ENCODE peak calls at places on chromosomes 5 and 9, in seven cellular contexts. B is PC-3, F is IMR-90, H is H1, R is HCT116, W is Karpas-422, O is GM23338. X is an unnamed sample. For H3K4me1, the result is how much of the 10 kb centered on the place peaks cover.

GRCh38 chr9:88998911-88999310 is 7.6 kb downstream of the S1PR3 start:
- DNase-seq in R (no peak), F (no peak), W (no peak), H (peak), B (no peak), O (no peak), X (no peak)

GRCh38 chr5:179858241-179858585 is 404 bp downstream of the MRNIP start:
- DNase-seq in W (peak), F (peak), R (no peak), H (peak), O (peak), B (peak), X (peak)

GRCh38 chr9:81585191-81585763 is 104.1 kb downstream of the TLE1 start:
- DNase-seq in F (no peak), W (no peak), O (no peak), R (no peak), H (no peak), B (no peak), X (no peak)

GRCh38 chr9:93184439-93185221 is 691 bp downstream of the WNK2 start:
- DNase-seq in H (peak), R (no peak), F (no peak), W (no peak), B (peak), O (peak), X (no peak)

GRCh38 chr5:57989378-57989777 is 470.5 kb downstream of the PLK2 start:
- DNase-seq in R (no peak), H (no peak), O (no peak), F (peak), W (no peak), B (peak), X (no peak)

GRCh38 chr5:103216137-103216536 is 42.4 kb upstream of the MACIR start:
- DNase-seq in F (peak), H (no peak), B (no peak), W (no peak), R (no peak), O (no peak), X (no peak)

GRCh38 chr5:97629281-97629680 is 446.2 kb upstream of the RIOK2 start:
- DNase-seq in H (no peak), O (peak), R (peak), W (no peak), B (no peak), F (peak), X (no peak)

GRCh38 chr5:98468188-98468869 is 305.1 kb upstream of the RGMB start:
- DNase-seq in O (no peak), R (no peak), H (no peak), W (no peak), F (peak), B (peak), X (no peak)

GRCh38 chr5:8676731-8677130 is 807.8 kb downstream of the MTRR start:
- DNase-seq in H (no peak), B (peak), R (no peak), F (peak), W (no peak), O (no peak), X (no peak)

GRCh38 chr5:17169507-17169906 is 47.9 kb upstream of the BASP1 start:
- DNase-seq in R (no peak), B (no peak), O (no peak), H (no peak), F (peak), W (no peak), X (no peak)

GRCh38 chr5:91521313-91521712 is 138.2 kb upstream of the ARRDC3 start:
- DNase-seq in W (no peak), O (no peak), F (no peak), H (no peak), R (no peak), B (peak), X (no peak)

GRCh38 chr5:16897284-16897704 is 38.8 kb downstream of the MYO10 start:
- DNase-seq in F (peak), R (no peak), O (peak), B (peak), W (no peak), H (no peak), X (no peak)

GRCh38 chr5:142095035-142095434 is 13.5 kb upstream of the NDFIP1 start:
- DNase-seq in O (no peak), F (no peak), W (no peak), R (no peak), B (no peak), H (no peak), X (no peak)

GRCh38 chr9:88238281-88238571 is 100.0 kb upstream of the SPATA31C2 start:
- DNase-seq in R (no peak), B (no peak), H (no peak), O (no peak), W (no peak), F (no peak), X (no peak)

GRCh38 chr5:53418844-53419243 is 61.6 kb upstream of the FST start:
- DNase-seq in H (no peak), B (peak), W (no peak), O (no peak), R (no peak), F (peak), X (no peak)

GRCh38 chr9:133460405-133461175 is 812 bp downstream of the CACFD1 start:
- DNase-seq in W (peak), O (peak), R (no peak), F (no peak), H (peak), B (peak), X (peak)

GRCh38 chr5:169202969-169203368 is 98.0 kb downstream of the SLIT3 start:
- DNase-seq in O (no peak), R (no peak), H (no peak), B (peak), W (no peak), F (no peak), X (no peak)

GRCh38 chr5:132773114-132773513 is 3.9 kb downstream of the SEPTIN8 start:
- DNase-seq in W (no peak), F (no peak), O (no peak), R (no peak), B (no peak), H (no peak), X (no peak)

GRCh38 chr9:88973281-88974045 is 17.8 kb upstream of the S1PR3 start:
- DNase-seq in F (no peak), W (no peak), H (no peak), R (no peak), O (peak), B (no peak), X (no peak)

GRCh38 chr9:79695531-79696218 is 123.9 kb downstream of the TLE4 start:
- DNase-seq in H (no peak), B (no peak), R (no peak), W (no peak), F (no peak), O (no peak), X (no peak)

GRCh38 chr9:107471562-107471961 is 18.0 kb downstream of the KLF4 start:
- DNase-seq in B (no peak), R (no peak), F (no peak), O (no peak), H (no peak), W (no peak), X (no peak)

GRCh38 chr5:72301557-72301956 is 18.5 kb downstream of the MRPS27 start:
- DNase-seq in F (no peak), B (no peak), R (no peak), W (peak), O (peak), H (no peak), X (peak)

GRCh38 chr9:120531683-120532300 is 48.2 kb downstream of the CDK5RAP2 start:
- DNase-seq in H (peak), O (peak), F (peak), B (peak), R (peak), W (peak), X (peak)

GRCh38 chr9:131636593-131636992 is 91.3 kb downstream of the PRRT1B start:
- DNase-seq in W (no peak), R (no peak), F (no peak), B (no peak), H (no peak), O (no peak), X (no peak)

GRCh38 chr5:10323588-10324488 is 16.1 kb upstream of the CMBL start:
- DNase-seq in F (peak), O (no peak), R (no peak), B (peak), H (no peak), W (no peak), X (no peak)

GRCh38 chr9:11933926-11934325 is 759.3 kb upstream of the TYRP1 start:
- DNase-seq in B (no peak), W (no peak), H (no peak), R (no peak), F (peak), O (no peak), X (no peak)

GRCh38 chr5:118224546-118224945 is 763.8 kb downstream of the DTWD2 start:
- DNase-seq in F (peak), H (no peak), B (no peak), R (no peak), O (no peak), W (no peak), X (no peak)

GRCh38 chr5:142660731-142661130 is 25.2 kb downstream of the FGF1 start:
- DNase-seq in B (no peak), W (no peak), H (no peak), O (no peak), R (no peak), F (no peak), X (no peak)

GRCh38 chr9:104725014-104725413 is 22.5 kb upstream of the NIPSNAP3A start:
- DNase-seq in H (no peak), B (no peak), W (no peak), F (no peak), O (no peak), R (no peak), X (no peak)

GRCh38 chr5:156678484-156678883 is 171.6 kb upstream of the PPP1R2B start:
- DNase-seq in F (no peak), R (no peak), H (no peak), W (no peak), O (no peak), B (peak), X (no peak)

GRCh38 chr9:107638922-107639321 is 149.4 kb upstream of the KLF4 start:
- DNase-seq in H (no peak), R (no peak), B (no peak), W (no peak), O (no peak), F (peak), X (peak)

GRCh38 chr5:66596791-66597757 is 881 bp downstream of the MAST4 start:
- DNase-seq in W (peak), B (no peak), H (peak), O (peak), F (no peak), R (no peak), X (peak)

GRCh38 chr9:108151161-108151586 is 661.6 kb upstream of the KLF4 start:
- DNase-seq in R (no peak), F (peak), O (no peak), B (no peak), W (no peak), H (no peak), X (no peak)

GRCh38 chr5:151327585-151327984 is 19.8 kb downstream of the SLC36A2 start:
- DNase-seq in F (no peak), O (no peak), H (no peak), W (no peak), B (no peak), R (no peak), X (no peak)
- H3K4me1 ChIP-seq in F (under half), O (under half), H (under half), W (under half), B (under half), R (under half), X (under half)

GRCh38 chr5:160742446-160742845 is 109.6 kb downstream of the ATP10B start:
- DNase-seq in R (no peak), H (no peak), W (no peak), F (no peak), O (no peak), B (no peak), X (no peak)
- H3K4me3 ChIP-seq in R (no peak), H (no peak), W (no peak), F (no peak), O (no peak), B (no peak), X (no peak)

GRCh38 chr5:175896641-175897040 is 25.3 kb downstream of the CPLX2 start:
- DNase-seq in R (no peak), O (no peak), F (no peak), W (no peak), B (no peak), H (no peak), X (no peak)

GRCh38 chr5:175894805-175895204 is 23.4 kb downstream of the CPLX2 start:
- DNase-seq in R (no peak), O (no peak), B (no peak), W (no peak), F (no peak), H (no peak), X (no peak)

GRCh38 chr5:175894251-175894650 is 22.9 kb downstream of the CPLX2 start:
- DNase-seq in R (no peak), O (no peak), H (no peak), F (no peak), B (no peak), W (no peak), X (no peak)

GRCh38 chr5:175895701-175896102 is 24.3 kb downstream of the CPLX2 start:
- DNase-seq in F (no peak), R (no peak), W (peak), O (no peak), B (no peak), H (no peak), X (peak)

GRCh38 chr5:175895215-175895614 is 23.8 kb downstream of the CPLX2 start:
- DNase-seq in F (no peak), B (no peak), W (no peak), H (no peak), O (no peak), R (no peak), X (no peak)
- H2AFZ ChIP-seq in F (no peak), B (no peak), W (no peak), H (no peak), O (no peak), R (no peak), X (no peak)

GRCh38 chr5:150258126-150258525 is 31.4 kb downstream of the CAMK2A start:
- DNase-seq in R (no peak), B (no peak), H (no peak), F (peak), O (no peak), W (peak), X (peak)

GRCh38 chr5:150254363-150255154 is 35.0 kb downstream of the CAMK2A start:
- DNase-seq in R (no peak), F (no peak), B (no peak), O (no peak), H (no peak), W (no peak), X (no peak)

GRCh38 chr5:150255659-150256415 is 33.7 kb downstream of the CAMK2A start:
- DNase-seq in F (peak), H (no peak), O (no peak), B (no peak), R (no peak), W (peak), X (no peak)

GRCh38 chr5:150257424-150257823 is 32.1 kb downstream of the CAMK2A start:
- DNase-seq in B (no peak), R (no peak), H (no peak), F (no peak), W (no peak), O (no peak), X (no peak)

DNA sequence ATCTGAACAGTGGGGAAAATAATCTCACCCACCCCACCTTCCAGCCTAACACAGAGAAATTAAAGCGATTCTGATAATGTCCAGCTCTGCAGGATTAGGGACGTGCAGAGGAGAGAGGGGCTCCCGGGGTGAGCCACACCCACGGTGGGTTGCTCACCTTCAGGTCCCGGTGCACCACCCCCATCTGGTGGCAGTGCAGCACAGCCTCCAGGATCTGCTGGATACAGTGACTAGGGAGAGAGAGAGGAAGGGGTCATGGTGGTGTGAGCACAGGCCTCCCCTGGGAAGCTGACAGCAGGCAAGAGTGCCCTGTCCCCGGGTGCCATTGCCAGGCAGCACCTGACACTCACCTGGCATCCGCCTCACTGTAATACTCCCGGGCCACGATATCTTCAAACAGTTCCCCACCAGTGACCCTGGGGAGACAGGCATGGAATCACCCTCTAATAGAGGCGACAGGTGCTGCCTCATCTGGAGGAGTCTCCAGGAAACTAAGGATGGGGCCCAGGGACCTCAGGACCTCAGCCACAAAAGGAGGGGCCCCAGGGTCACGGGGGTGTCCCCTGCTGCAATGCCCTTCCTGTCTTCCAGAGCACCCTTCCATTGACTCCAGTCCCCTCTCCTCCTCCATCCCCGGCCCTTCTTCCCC is 33.0 kb downstream of the CAMK2A start:
- DNase-seq in H (peak), F (no peak), R (no peak), W (no peak), B (no peak), O (peak), X (no peak)
- H3K4me1 ChIP-seq in H (under half), F (under half), R (under half), W (under half), B (under half), O (under half), X (under half)

GRCh38 chr9:124415852-124416484 is 726 bp upstream of the PSMB7 start:
- DNase-seq in O (peak), R (no peak), H (no peak), W (no peak), F (no peak), B (no peak), X (peak)
- H3K4me3 ChIP-seq in O (no peak), R (peak), H (no peak), W (peak), F (no peak), B (peak), X (peak)

GRCh38 chr9:134896834-134897583 is 16.4 kb downstream of the FCN2 start:
- DNase-seq in R (no peak), F (no peak), O (no peak), H (no peak), W (no peak), B (no peak), X (no peak)
- H2AFZ ChIP-seq in R (peak), F (no peak), O (no peak), H (no peak), W (no peak), B (no peak), X (peak)

GRCh38 chr5:171980729-171981128 is 25.7 kb downstream of the FBXW11 start:
- DNase-seq in F (no peak), B (no peak), W (no peak), H (no peak), O (peak), R (no peak), X (no peak)

GRCh38 chr5:171986772-171987171 is 19.7 kb downstream of the FBXW11 start:
- DNase-seq in H (no peak), W (no peak), O (peak), R (no peak), F (no peak), B (no peak), X (no peak)

GRCh38 chr5:171989276-171989675 is 17.2 kb downstream of the FBXW11 start:
- DNase-seq in H (no peak), O (no peak), R (no peak), B (peak), W (no peak), F (peak), X (no peak)

GRCh38 chr5:171981847-171982246 is 24.6 kb downstream of the FBXW11 start:
- DNase-seq in F (no peak), O (no peak), W (no peak), R (no peak), H (no peak), B (no peak), X (no peak)

DNA sequence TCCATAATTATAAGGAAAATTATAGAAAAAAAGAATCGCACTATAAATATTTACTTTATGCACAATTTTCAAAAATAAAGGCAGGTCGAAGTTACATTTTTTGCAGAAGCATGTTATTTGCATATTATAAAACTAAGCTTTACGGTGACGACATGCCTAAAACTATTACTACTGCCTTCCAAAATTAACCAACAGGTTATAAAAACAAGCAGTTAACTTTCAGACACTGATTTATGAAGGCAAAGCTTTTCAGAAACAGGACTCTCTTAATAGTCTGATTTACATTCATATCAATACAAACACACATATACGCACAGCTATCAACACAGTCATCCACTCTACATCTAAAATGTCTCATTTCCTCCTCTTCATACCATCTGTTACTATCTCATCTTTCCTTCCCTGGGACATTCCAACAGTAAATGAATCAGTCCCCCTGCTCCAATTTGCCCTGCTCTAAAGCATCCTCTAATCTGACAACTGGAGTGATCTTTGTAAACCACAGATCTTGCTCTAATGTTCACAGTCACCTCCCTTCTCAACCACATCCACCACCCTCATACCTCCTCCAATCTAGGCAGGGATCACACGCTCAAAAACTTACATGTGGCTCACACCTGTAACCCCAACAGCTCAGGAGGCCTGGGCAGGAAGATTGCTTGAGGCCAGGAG is 21.6 kb downstream of the FBXW11 start:
- DNase-seq in F (peak), H (no peak), B (peak), W (no peak), O (no peak), R (no peak), X (no peak)
- H3K4me1 ChIP-seq in F (under half), H (under half), B (under half), W (under half), O (half or more), R (under half), X (under half)

DNA sequence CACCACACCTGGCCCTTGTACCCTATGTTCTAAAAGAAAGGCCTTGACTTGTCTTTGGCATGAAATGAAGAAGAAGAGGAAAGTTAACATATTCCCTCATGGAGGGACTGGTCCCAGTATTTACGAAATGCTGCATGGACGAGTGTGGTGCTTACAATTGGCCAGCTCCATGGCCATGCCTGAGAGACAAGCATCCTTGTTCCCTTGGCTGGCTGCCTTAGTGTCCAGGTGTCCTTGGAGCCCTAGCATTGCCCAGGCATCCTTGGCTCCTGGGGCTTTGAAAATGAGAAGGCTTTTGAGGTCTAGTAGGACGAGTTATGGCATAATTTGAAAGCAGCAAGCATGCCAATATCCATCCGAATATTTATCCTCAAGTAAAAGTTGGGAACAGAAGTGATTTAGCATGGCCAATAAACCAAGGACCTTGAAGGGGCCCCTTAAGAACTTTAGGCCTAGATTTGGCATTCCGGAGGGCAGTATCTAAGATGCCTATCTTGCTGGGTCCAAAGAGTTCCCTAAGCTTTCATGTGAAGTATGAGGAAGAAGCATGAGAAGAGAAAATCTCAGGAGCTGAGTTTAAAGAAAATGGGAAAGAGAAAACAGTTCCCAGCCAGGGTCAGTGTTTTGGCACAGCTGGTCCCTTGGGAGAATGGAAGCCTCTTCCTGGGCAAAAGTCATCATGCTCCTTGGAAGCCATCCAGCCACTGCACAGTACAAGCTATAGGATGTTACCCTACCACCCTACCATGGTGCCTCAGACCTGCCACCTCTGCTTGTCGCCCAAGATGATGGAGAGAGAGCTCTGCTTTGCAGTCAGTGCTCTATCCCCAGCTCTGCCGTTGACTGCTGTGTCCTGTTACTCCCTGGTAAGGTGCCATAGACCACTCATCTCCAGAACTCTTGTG is 91.0 kb downstream of the AOPEP start:
- DNase-seq in B (no peak), F (no peak), H (no peak), R (no peak), W (peak), O (no peak), X (no peak)
- H3K4me3 ChIP-seq in B (no peak), F (no peak), H (no peak), R (no peak), W (no peak), O (no peak), X (no peak)

GRCh38 chr9:728535-728934 is 113.0 kb upstream of the DMRT1 start:
- DNase-seq in O (peak), W (no peak), B (no peak), R (no peak), H (no peak), F (no peak), X (no peak)
- H2AFZ ChIP-seq in O (no peak), W (no peak), B (no peak), R (no peak), H (no peak), F (no peak), X (no peak)